ENCODE peak calls at places on chromosomes 13 and 19, in eight cellular contexts. Y, Q, T, V, E, K, X and D are unnamed samples.

GRCh38 chr19:48102870-48103751 is 7.5 kb downstream of the PLA2G4C start:
- DNase-seq in Y (no peak), Q (no peak), T (no peak), V (peak), E (no peak), K (no peak), X (peak), D (peak)

GRCh38 chr13:106700007-106700950 is 132.3 kb upstream of the ARGLU1 start:
- DNase-seq in Y (no peak), Q (no peak), T (no peak), V (no peak), E (no peak), K (no peak), X (peak), D (no peak)

GRCh38 chr13:51619614-51620013 is 35.4 kb downstream of the WDFY2 start:
- DNase-seq in Y (no peak), Q (no peak), T (peak), V (no peak), E (no peak), K (no peak), X (peak), D (no peak)

GRCh38 chr13:45063261-45063870 is 56.9 kb upstream of the GTF2F2 start:
- DNase-seq in Y (no peak), Q (no peak), T (no peak), V (no peak), E (no peak), K (no peak), X (no peak), D (no peak)

GRCh38 chr19:1590641-1591397 is 1.8 kb downstream of the MBD3 start:
- DNase-seq in Y (no peak), Q (no peak), T (no peak), V (no peak), E (no peak), K (no peak), X (no peak), D (no peak)

GRCh38 chr19:1275260-1275975 is at the start of gene FAM174C:
- DNase-seq in Y (peak), Q (peak), T (peak), V (peak), E (peak), K (peak), X (peak), D (peak)

GRCh38 chr19:53873451-53874383 is 6.0 kb downstream of the MYADM start:
- DNase-seq in Y (no peak), Q (no peak), T (no peak), V (no peak), E (no peak), K (no peak), X (no peak), D (no peak)

GRCh38 chr13:48163066-48163465 is 68.2 kb upstream of the MED4 start:
- DNase-seq in Y (no peak), Q (no peak), T (no peak), V (no peak), E (no peak), K (no peak), X (no peak), D (no peak)

GRCh38 chr19:1851581-1852293 is 3.5 kb upstream of the REXO1 start:
- DNase-seq in Y (peak), Q (no peak), T (no peak), V (no peak), E (no peak), K (no peak), X (no peak), D (no peak)

GRCh38 chr19:41263042-41263849 is 926 bp upstream of the HNRNPUL1 start:
- DNase-seq in Y (peak), Q (peak), T (peak), V (peak), E (peak), K (peak), X (peak), D (peak)

GRCh38 chr19:9431475-9431874 is 3.9 kb downstream of the ZNF266 start:
- DNase-seq in Y (peak), Q (peak), T (no peak), V (peak), E (no peak), K (no peak), X (peak), D (peak)

GRCh38 chr19:15787611-15788155 is at the start of gene OR10H5:
- DNase-seq in Y (no peak), Q (no peak), T (no peak), V (no peak), E (no peak), K (no peak), X (no peak), D (no peak)

GRCh38 chr19:13363235-13363634 is 143.0 kb downstream of the CACNA1A start:
- DNase-seq in Y (no peak), Q (no peak), T (no peak), V (no peak), E (no peak), K (no peak), X (no peak), D (no peak)

GRCh38 chr13:104534847-104535246 is 1468.6 kb upstream of the SLC10A2 start:
- DNase-seq in Y (no peak), Q (no peak), T (no peak), V (no peak), E (no peak), K (no peak), X (peak), D (no peak)

GRCh38 chr19:40084948-40085347 is 5.8 kb downstream of the ZNF780A start:
- DNase-seq in Y (no peak), Q (no peak), T (no peak), V (no peak), E (no peak), K (no peak), X (no peak), D (no peak)

GRCh38 chr19:51450730-51451307 is 7.4 kb downstream of the SIGLEC8 start:
- DNase-seq in Y (no peak), Q (no peak), T (no peak), V (no peak), E (no peak), K (no peak), X (no peak), D (no peak)

GRCh38 chr19:7942981-7943443 is 454 bp downstream of the TIMM44 start:
- DNase-seq in Y (no peak), Q (no peak), T (no peak), V (no peak), E (no peak), K (no peak), X (peak), D (no peak)

GRCh38 chr13:102774596-102775375 is 1.2 kb upstream of the TEX30 start:
- DNase-seq in Y (no peak), Q (no peak), T (no peak), V (no peak), E (no peak), K (no peak), X (no peak), D (no peak)

GRCh38 chr19:23415561-23416191 is 20.4 kb upstream of the ZNF91 start:
- DNase-seq in Y (peak), Q (no peak), T (no peak), V (peak), E (no peak), K (no peak), X (no peak), D (peak)

GRCh38 chr19:47480658-47481057 is 3.4 kb downstream of the KPTN start:
- DNase-seq in Y (no peak), Q (no peak), T (no peak), V (no peak), E (no peak), K (no peak), X (no peak), D (no peak)

GRCh38 chr19:33110201-33110910 is 21.6 kb upstream of the WDR88 start:
- DNase-seq in Y (no peak), Q (no peak), T (no peak), V (no peak), E (no peak), K (no peak), X (no peak), D (no peak)

GRCh38 chr13:59890064-59890463 is 273.7 kb downstream of the DIAPH3 start:
- DNase-seq in Y (no peak), Q (no peak), T (no peak), V (no peak), E (no peak), K (no peak), X (no peak), D (no peak)

GRCh38 chr13:59891053-59891452 is 272.7 kb downstream of the DIAPH3 start:
- DNase-seq in Y (no peak), Q (no peak), T (no peak), V (no peak), E (no peak), K (no peak), X (peak), D (no peak)

GRCh38 chr13:59888408-59888807 is 275.3 kb downstream of the DIAPH3 start:
- DNase-seq in Y (no peak), Q (no peak), T (no peak), V (no peak), E (no peak), K (no peak), X (no peak), D (no peak)

GRCh38 chr13:59898066-59898465 is 265.7 kb downstream of the DIAPH3 start:
- DNase-seq in Y (no peak), Q (no peak), T (no peak), V (no peak), E (no peak), K (no peak), X (no peak), D (no peak)

DNA sequence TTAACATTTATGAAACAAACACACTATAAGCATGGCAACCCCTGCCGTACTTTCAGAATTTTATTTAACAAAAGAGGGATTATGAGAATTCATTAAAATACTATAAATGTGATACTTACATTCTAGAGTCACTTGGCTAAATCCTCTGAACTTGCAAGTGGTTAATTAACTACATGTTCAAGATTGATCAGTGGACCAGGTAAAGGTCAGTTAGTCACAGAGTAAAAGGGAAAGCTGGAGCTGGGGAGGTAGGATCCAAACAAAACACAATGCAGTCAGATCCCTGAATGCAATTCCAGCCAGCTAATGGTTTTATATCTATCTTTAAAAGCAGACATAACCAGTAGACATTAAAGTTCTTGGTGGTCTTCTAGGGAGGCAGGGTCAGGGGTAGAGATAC is 270.5 kb downstream of the DIAPH3 start:
- DNase-seq in Y (no peak), Q (no peak), T (no peak), V (no peak), E (no peak), K (no peak), X (no peak), D (no peak)
- TF ChIP-seq CTCF in Y (no peak), Q (no peak), T (no peak), V (no peak), E (no peak), K (no peak), X (no peak), D (no peak)

GRCh38 chr13:25930655-25931054 is 121.2 kb downstream of the SHISA2 start:
- DNase-seq in Y (no peak), Q (no peak), T (no peak), V (no peak), E (no peak), K (no peak), X (no peak), D (no peak)

GRCh38 chr13:25928941-25929505 is 122.8 kb downstream of the SHISA2 start:
- DNase-seq in Y (no peak), Q (no peak), T (no peak), V (no peak), E (no peak), K (no peak), X (no peak), D (no peak)

GRCh38 chr13:25929816-25930215 is 122.0 kb downstream of the SHISA2 start:
- DNase-seq in Y (no peak), Q (no peak), T (no peak), V (no peak), E (no peak), K (no peak), X (no peak), D (no peak)

GRCh38 chr13:25927363-25927762 is 124.5 kb downstream of the SHISA2 start:
- DNase-seq in Y (no peak), Q (no peak), T (no peak), V (no peak), E (no peak), K (no peak), X (no peak), D (no peak)

GRCh38 chr13:25927966-25928365 is 123.8 kb downstream of the SHISA2 start:
- DNase-seq in Y (no peak), Q (no peak), T (no peak), V (no peak), E (no peak), K (no peak), X (no peak), D (no peak)
- TF ChIP-seq CTCF in Y (no peak), Q (no peak), T (no peak), V (no peak), E (no peak), K (no peak), X (no peak), D (no peak)

GRCh38 chr13:110813646-110814624 is 100.4 kb downstream of the ING1 start:
- DNase-seq in Y (no peak), Q (no peak), T (no peak), V (no peak), E (no peak), K (no peak), X (no peak), D (no peak)
- TF ChIP-seq CTCF in Y (no peak), Q (no peak), T (no peak), V (peak), E (no peak), K (no peak), X (peak), D (peak)

GRCh38 chr13:114236224-114236623 is 1.5 kb downstream of the CDC16 start:
- DNase-seq in Y (no peak), Q (no peak), T (no peak), V (no peak), E (no peak), K (no peak), X (no peak), D (no peak)
- TF ChIP-seq CTCF in Y (no peak), Q (no peak), T (no peak), V (no peak), E (no peak), K (no peak), X (no peak), D (no peak)

GRCh38 chr13:79503069-79503468 is 22.1 kb downstream of the NDFIP2 start:
- DNase-seq in Y (no peak), Q (no peak), T (no peak), V (no peak), E (no peak), K (no peak), X (no peak), D (no peak)
- TF ChIP-seq CTCF in Y (no peak), Q (no peak), T (no peak), V (no peak), E (no peak), K (no peak), X (no peak), D (no peak)

DNA sequence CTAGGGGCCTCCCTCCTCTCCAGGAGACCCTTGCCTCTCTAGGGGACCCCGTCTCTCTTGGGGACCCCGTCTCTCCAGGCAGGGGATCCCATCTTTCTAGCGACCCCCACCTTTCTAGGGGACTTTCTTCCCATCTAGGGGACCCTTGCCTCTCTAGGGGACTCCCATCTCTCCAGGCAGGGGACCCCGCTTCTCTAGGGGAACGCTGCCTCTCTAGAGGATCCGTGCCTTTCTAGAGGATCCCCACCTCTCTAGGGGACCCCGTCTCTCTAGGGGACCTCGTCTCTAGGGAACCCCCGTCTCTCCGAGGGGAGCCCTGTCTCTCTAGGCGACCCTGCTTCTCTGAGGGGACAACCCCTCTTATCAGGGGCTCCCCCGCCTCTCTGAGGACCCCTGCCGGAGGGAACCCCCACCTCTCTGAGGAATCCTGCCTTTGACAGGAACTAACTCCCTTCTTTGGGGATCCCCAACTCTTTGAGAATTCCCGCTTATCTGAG is 19.1 kb upstream of the GATAD2A start:
- DNase-seq in Y (peak), Q (no peak), T (no peak), V (no peak), E (no peak), K (no peak), X (no peak), D (no peak)
- TF ChIP-seq CTCF in Y (no peak), Q (no peak), T (peak), V (no peak), E (no peak), K (no peak), X (peak), D (no peak)

GRCh38 chr19:35812220-35813042 is at the start of gene PRODH2:
- DNase-seq in Y (no peak), Q (no peak), T (no peak), V (no peak), E (no peak), K (no peak), X (no peak), D (no peak)
- TF ChIP-seq CTCF in Y (no peak), Q (no peak), T (no peak), V (no peak), E (no peak), K (no peak), X (no peak), D (no peak)

DNA sequence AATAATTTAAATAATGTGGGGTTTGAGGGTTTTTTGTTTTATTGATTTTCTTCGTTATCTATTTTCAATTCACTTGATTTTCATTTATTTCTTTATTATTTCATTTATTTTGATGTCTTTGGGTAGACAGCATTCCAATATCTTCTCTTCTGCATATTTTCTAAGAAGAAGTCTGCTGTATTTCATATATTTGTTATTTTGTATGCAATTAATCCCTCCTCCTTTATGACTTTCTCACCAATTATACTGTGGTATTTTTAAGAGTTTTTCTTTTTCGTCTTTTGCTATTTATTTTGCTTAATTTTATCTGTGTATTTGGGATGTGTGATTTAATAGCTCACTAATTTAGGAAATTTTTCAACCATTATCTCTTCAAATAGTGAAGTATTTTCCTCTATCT is 1444.4 kb upstream of the MIR17HG start:
- DNase-seq in Y (no peak), Q (no peak), T (no peak), V (no peak), E (no peak), K (no peak), X (no peak), D (no peak)
- TF ChIP-seq CTCF in Y (no peak), Q (no peak), T (no peak), V (no peak), E (no peak), K (no peak), X (no peak), D (no peak)

DNA sequence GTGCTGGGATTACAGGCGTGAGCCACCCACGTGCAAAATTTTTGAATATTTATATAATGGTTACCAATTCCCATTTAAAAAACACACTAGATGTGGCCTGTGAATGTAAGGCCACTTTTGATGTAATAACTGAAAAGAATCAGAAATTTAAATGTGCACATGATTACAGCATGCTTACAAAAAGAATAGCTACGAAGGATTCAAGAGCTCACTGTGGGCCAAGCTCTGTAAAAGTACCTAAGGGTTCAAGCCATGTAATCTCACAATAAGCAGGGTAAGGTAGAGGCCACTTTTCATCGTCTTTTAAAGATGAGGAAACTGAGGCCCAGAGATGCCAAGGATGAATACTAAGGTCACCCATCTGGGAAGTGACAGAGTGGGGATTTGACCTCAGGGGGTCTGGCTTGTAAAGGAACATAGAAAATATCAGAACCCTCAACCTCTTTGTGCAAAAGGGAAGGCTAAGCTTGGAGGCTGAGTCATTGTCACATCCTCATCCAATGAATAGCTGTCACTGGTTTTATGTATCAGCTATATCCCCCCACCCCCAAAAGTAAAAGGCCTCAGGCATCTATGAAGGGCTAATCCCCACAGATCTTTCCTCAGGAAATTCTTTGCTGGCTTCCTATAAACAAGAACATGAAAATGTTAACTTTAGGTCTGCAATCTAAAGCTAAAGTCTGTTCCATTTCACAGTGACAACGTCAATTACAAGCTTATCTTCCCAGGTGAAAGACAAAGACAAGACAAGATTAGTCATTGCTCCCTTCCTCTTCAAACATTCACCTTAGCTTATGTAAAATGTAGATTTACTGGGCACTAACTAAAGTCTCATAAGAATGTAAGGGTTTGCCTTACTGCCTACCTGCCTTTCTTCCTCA is 17.5 kb downstream of the TNFSF14 start:
- DNase-seq in Y (no peak), Q (no peak), T (no peak), V (no peak), E (no peak), K (no peak), X (no peak), D (no peak)
- TF ChIP-seq CTCF in Y (no peak), Q (no peak), T (no peak), V (no peak), E (no peak), K (no peak), X (no peak), D (no peak)

DNA sequence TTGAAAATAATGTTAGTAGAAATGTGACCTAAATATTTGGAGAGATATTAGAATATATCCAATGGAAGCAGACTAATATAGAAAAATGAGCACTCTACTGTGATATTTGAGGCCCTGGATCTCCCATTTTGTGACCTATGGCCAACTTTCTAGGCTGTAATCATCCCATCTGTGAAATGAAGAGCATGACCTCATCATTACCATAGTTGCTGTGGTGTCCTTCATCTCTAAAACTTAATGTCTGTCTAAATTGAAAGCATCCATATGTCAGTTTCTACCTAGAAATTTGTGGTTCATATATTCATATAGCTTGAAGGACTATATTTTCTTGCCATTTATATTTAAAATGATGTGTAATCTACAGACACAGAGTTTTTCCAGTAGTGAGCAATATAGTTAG is 41.6 kb downstream of the PAN3 start:
- DNase-seq in Y (no peak), Q (no peak), T (no peak), V (no peak), E (no peak), K (no peak), X (no peak), D (no peak)
- TF ChIP-seq CTCF in Y (no peak), Q (no peak), T (no peak), V (no peak), E (no peak), K (no peak), X (no peak), D (no peak)